ENCODE peak calls at places on chromosomes 13 and 19, in ten cellular contexts. O is stimulated activated CD4-positive, alpha-beta T cell treated with anti-CD3 and anti-CD28 coated beads, Interleukin-2, amount 100 ng/mL, for 48 hours; N is pancreas; Y is AG08396; L is EL; X is activated naive CD4-positive, alpha-beta T cell; I is stimulated activated CD8-positive, alpha-beta memory T cell treated with anti-CD3 and anti-CD28 coated beads, Interleukin-7, amount 100 ng/mL, for 4 hours; R is NCI-H1092; W is SW480; S is tibial artery. V is an unnamed sample.

GRCh38 chr19:10105241-10106099 is 692 bp upstream of the PPAN start:
- DNase-seq in W (no peak), X (peak), N (no peak), L (no peak), R (no peak), S (no peak), I (peak), Y (no peak), O (peak), V (no peak)

GRCh38 chr13:25869941-25870340 is 181.9 kb downstream of the SHISA2 start:
- DNase-seq in N (no peak), S (no peak), X (no peak), R (no peak), O (no peak), L (no peak), I (no peak), W (no peak), Y (no peak), V (no peak)

GRCh38 chr19:43527860-43528622 is 1.0 kb upstream of the ETHE1 start:
- DNase-seq in R (no peak), X (no peak), N (no peak), W (no peak), S (peak), O (no peak), Y (no peak), L (peak), I (no peak), V (no peak)

GRCh38 chr19:44951179-44952159 is 3.7 kb upstream of the CLPTM1 start:
- DNase-seq in L (peak), O (peak), X (no peak), N (no peak), S (peak), Y (peak), W (peak), R (peak), I (peak), V (peak)

GRCh38 chr13:114194853-114195252 is 15.8 kb downstream of the CFAP97D2 start:
- DNase-seq in W (no peak), I (no peak), Y (no peak), R (no peak), X (no peak), O (no peak), N (no peak), L (no peak), S (no peak), V (no peak)

GRCh38 chr13:40777166-40777956 is 6.4 kb upstream of the MRPS31 start:
- DNase-seq in N (no peak), X (no peak), I (no peak), Y (peak), R (peak), L (peak), O (peak), S (no peak), W (peak), V (peak)

GRCh38 chr13:46698910-46699460 is 98.0 kb downstream of the ESD start:
- DNase-seq in O (no peak), Y (peak), I (no peak), W (no peak), N (no peak), R (no peak), L (no peak), S (no peak), X (no peak), V (no peak)

GRCh38 chr19:18049390-18049789 is 37.3 kb downstream of the IL12RB1 start:
- DNase-seq in R (no peak), I (no peak), N (peak), S (peak), Y (peak), O (no peak), X (no peak), L (peak), W (no peak), V (no peak)

V was measured in T-helper 2 cell.